ENCODE peak calls at places on chromosomes 1 and 21, in eight cellular contexts. M, F, O, Z, E, D, J and U are unnamed samples.

GRCh38 chr21:21187579-21187978 is 189.4 kb downstream of the NCAM2 start:
- DNase-seq in J (no peak), F (no peak), O (no peak), E (no peak), Z (no peak), M (no peak), D (no peak), U (no peak)

GRCh38 chr1:156743367-156744302 is 2.7 kb upstream of the MRPL24 start:
- DNase-seq in E (no peak), O (no peak), Z (no peak), D (no peak), F (no peak), M (no peak), J (no peak), U (no peak)

GRCh38 chr1:114458208-114458777 is 52.7 kb downstream of the TRIM33 start:
- DNase-seq in O (no peak), D (peak), Z (no peak), M (no peak), E (no peak), J (no peak), F (no peak), U (no peak)

GRCh38 chr1:164588388-164589341 is 29.7 kb downstream of the PBX1 start:
- DNase-seq in Z (no peak), F (peak), E (no peak), J (no peak), D (no peak), M (peak), O (peak), U (peak)

GRCh38 chr1:189429610-189430009 is 1048.1 kb downstream of the BRINP3 start:
- DNase-seq in Z (peak), M (peak), E (peak), F (peak), D (peak), O (peak), J (peak), U (peak)

GRCh38 chr1:18400347-18401102 is 80.2 kb upstream of the KLHDC7A start:
- DNase-seq in M (no peak), E (no peak), F (no peak), Z (no peak), D (no peak), O (no peak), J (no peak), U (no peak)

GRCh38 chr1:3174487-3175247 is 105.7 kb downstream of the PRDM16 start:
- DNase-seq in J (no peak), E (no peak), F (no peak), O (no peak), D (peak), Z (no peak), M (no peak), U (no peak)

GRCh38 chr1:164774413-164774812 is 215.4 kb downstream of the PBX1 start:
- DNase-seq in O (no peak), J (no peak), F (no peak), D (no peak), Z (no peak), E (no peak), M (no peak), U (no peak)

GRCh38 chr21:36910581-36911307 is 55.7 kb downstream of the HLCS start:
- DNase-seq in M (no peak), J (no peak), E (no peak), F (no peak), D (peak), O (peak), Z (no peak), U (no peak)

GRCh38 chr1:172599912-172600311 is 59.0 kb upstream of the FASLG start:
- DNase-seq in M (no peak), E (no peak), D (no peak), Z (no peak), O (no peak), J (no peak), F (no peak), U (no peak)

GRCh38 chr1:187696092-187696491 is 867.3 kb downstream of the PLA2G4A start:
- DNase-seq in E (no peak), D (peak), F (no peak), J (no peak), O (no peak), M (no peak), Z (no peak), U (no peak)

GRCh38 chr1:27321813-27322568 is at the start of gene TMEM222:
- DNase-seq in F (peak), D (peak), M (peak), O (peak), E (peak), J (peak), Z (peak), U (peak)

GRCh38 chr1:24987875-24988559 is 57.9 kb upstream of the RUNX3 start:
- DNase-seq in E (no peak), O (no peak), F (no peak), D (no peak), J (no peak), Z (no peak), M (no peak), U (no peak)

GRCh38 chr1:54575605-54576004 is 27.6 kb downstream of the ACOT11 start:
- DNase-seq in Z (no peak), M (no peak), D (no peak), J (no peak), O (no peak), E (no peak), F (no peak), U (no peak)

GRCh38 chr21:39474545-39474944 is 22.8 kb downstream of the SH3BGR start:
- DNase-seq in E (no peak), Z (no peak), D (no peak), O (no peak), M (no peak), J (no peak), F (no peak), U (no peak)
- TF ChIP-seq CTCF in E (no peak), Z (no peak), D (no peak), O (no peak), M (no peak), J (no peak), F (no peak), U (no peak)

GRCh38 chr1:198653815-198654413 is 15.1 kb downstream of the PTPRC start:
- DNase-seq in M (no peak), J (no peak), O (peak), E (no peak), Z (no peak), D (no peak), F (no peak), U (no peak)

GRCh38 chr1:198657550-198658064 is 18.8 kb downstream of the PTPRC start:
- DNase-seq in F (no peak), Z (peak), E (peak), J (no peak), D (peak), M (peak), O (no peak), U (no peak)

GRCh38 chr1:198651685-198652400 is 13.0 kb downstream of the PTPRC start:
- DNase-seq in M (no peak), D (no peak), F (no peak), Z (peak), E (no peak), O (no peak), J (no peak), U (no peak)

GRCh38 chr1:198656500-198656932 is 17.7 kb downstream of the PTPRC start:
- DNase-seq in Z (peak), F (no peak), E (no peak), J (no peak), M (peak), O (no peak), D (peak), U (peak)

DNA sequence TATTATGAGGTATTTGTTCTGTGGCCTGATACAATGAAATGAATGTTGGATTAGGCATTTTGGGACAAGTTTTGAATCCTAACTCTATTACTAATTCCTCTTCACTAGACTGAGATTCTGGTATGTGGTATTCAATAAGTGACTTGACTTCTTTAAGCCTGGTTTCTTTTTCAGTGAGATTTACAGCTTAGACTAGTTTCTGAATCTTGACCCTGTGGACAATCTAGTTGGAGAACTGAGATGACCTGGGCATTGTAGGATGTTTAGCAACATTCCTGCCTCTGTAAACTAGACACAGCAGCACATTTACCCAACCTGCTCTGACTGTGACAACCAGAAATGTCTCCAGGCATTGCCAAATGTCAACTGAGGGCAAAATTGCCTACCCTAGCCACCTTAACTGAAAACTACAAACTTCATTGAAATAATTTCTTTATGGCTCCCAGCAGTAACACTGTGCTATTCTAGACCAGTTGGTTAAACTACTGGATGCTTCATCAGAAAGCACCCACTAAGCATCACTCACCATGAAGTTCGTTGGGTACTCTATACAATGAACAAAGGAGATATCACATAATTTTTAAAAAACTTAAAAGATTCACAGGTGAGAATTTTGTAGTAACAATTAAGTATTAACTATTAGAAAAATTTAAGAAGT is 16.8 kb downstream of the PTPRC start:
- DNase-seq in M (no peak), Z (no peak), O (no peak), J (no peak), D (no peak), E (no peak), F (no peak), U (no peak)
- TF ChIP-seq EZH2phosphoT487 in M (no peak), Z (no peak), O (no peak), J (no peak), D (no peak), E (no peak), F (no peak), U (no peak)

DNA sequence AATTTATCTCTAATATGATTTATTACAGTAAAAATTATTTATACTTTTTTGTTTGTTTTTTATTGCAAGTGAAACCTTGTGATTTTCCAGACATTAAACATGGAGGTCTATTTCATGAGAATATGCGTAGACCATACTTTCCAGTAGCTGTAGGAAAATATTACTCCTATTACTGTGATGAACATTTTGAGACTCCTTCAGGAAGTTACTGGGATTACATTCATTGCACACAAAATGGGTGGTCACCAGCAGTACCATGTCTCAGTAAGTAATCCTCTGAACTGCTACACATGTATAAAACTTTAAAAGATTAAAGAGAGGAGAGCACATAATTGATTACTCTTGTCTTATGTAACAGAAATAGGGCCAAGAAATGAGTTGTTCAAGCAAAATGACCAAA is 4.5 kb downstream of the CFHR3 start:
- DNase-seq in M (no peak), E (no peak), F (no peak), D (no peak), Z (no peak), O (no peak), J (no peak), U (no peak)
- TF ChIP-seq CTCF in M (no peak), E (no peak), F (no peak), D (no peak), Z (peak), O (no peak), J (no peak), U (no peak)

GRCh38 chr1:74317663-74318062 is 82.5 kb downstream of the TNNI3K start:
- DNase-seq in J (no peak), M (no peak), O (no peak), Z (no peak), E (no peak), D (no peak), F (no peak), U (no peak)

GRCh38 chr1:74316302-74316701 is 81.1 kb downstream of the TNNI3K start:
- DNase-seq in E (no peak), O (no peak), Z (no peak), M (no peak), J (no peak), D (no peak), F (no peak), U (peak)

DNA sequence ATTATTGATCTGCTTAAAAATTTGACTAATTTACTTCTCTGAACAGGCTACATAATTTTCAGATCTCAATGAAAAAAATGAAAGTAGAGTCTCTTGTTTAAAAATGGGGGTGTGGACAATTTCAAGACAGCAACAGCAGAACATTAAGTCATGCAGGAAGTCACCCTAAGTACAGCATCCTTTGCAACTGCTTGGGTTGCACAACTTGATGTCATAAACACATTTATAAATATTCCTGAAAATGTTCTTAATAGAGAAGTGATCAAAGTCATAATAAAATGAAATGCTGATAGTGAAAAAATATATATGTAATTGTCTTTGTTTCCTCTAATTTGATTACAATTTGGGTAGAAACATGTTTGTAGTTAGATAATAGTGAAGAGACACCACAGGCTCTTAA is 79.3 kb downstream of the TNNI3K start:
- DNase-seq in O (no peak), J (no peak), M (no peak), Z (no peak), E (no peak), D (no peak), F (no peak), U (no peak)
- TF ChIP-seq EZH2phosphoT487 in O (no peak), J (no peak), M (no peak), Z (no peak), E (no peak), D (no peak), F (no peak), U (no peak)

DNA sequence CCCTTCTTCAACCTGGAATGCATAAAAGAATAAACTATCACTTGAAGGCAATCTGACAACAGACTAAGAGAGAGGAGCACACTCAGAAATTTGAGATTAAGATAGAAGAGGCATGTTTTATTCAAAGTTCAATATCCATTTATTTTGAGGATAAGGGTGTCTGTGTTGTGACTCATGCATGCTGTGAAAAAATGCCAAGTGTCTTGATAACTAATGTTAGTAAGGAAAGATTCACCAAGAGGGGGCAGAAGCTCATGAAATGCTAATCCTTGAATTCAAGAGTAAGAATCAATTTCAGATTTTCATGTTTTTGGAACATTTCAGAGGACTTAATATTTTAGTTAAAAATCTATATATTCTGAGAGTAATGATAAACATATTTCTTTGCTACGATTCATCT is 94.0 kb downstream of the IFI44 start:
- DNase-seq in F (no peak), D (peak), M (no peak), J (no peak), Z (no peak), O (no peak), E (no peak), U (no peak)
- TF ChIP-seq CTCF in F (no peak), D (no peak), M (no peak), J (no peak), Z (no peak), O (peak), E (no peak), U (no peak)

GRCh38 chr1:152047607-152047953 is 10.8 kb upstream of the S100A11 start:
- DNase-seq in E (no peak), M (no peak), D (peak), Z (peak), J (peak), O (no peak), F (no peak), U (no peak)
- TF ChIP-seq EZH2phosphoT487 in E (no peak), M (no peak), D (no peak), Z (no peak), J (no peak), O (no peak), F (no peak), U (no peak)

DNA sequence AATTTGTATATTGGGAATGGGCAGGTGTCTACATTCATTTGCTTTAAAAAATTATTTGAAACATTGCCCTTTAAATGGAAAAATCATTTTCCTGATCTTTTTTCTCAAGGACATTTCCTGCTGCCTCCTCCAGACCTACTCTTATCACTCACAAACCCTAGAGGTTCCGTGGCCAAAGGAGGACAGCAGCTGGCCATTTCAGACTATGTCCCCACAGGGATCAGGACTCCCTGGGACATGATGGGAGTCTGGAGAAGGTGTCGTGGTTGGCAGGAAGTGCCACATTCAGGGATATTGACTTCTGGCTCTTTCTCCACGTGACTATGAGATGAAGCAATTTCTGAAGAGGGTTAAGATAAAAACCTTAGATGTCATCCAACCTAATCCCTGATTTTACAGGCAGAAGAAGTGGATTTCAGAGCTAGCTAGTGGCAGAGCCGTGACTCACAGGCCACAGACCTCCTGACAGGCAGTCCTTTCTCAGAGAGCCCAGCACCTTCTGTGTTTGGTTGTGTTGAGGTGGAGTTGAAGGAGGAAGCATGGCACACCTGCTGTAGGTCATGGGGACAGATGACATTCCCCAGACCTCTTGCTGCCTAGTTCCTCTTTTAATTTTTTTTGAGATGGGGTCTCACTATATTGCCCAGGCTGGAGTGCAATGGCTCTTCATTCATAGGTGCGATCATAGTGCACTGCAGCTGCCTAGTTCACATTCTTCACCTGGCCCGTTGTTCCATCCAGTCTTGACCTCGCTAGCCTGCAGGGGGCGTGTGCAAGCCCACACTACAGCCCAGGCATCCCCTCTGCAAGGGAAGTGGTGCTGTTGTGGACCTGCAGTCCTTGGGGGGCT is 25.5 kb upstream of the IL10 start:
- DNase-seq in J (no peak), M (peak), E (no peak), F (peak), O (peak), D (peak), Z (peak), U (peak)
- TF ChIP-seq CTCF in J (peak), M (peak), E (peak), F (peak), O (peak), D (peak), Z (peak), U (peak)

GRCh38 chr1:221837886-221838285 is 96.0 kb upstream of the DUSP10 start:
- DNase-seq in J (no peak), Z (no peak), E (peak), F (no peak), O (no peak), D (no peak), M (no peak), U (no peak)

GRCh38 chr1:221839321-221839720 is 97.4 kb upstream of the DUSP10 start:
- DNase-seq in Z (no peak), M (no peak), F (no peak), D (no peak), J (no peak), O (no peak), E (peak), U (no peak)

GRCh38 chr1:221841291-221841982 is 99.5 kb upstream of the DUSP10 start:
- DNase-seq in E (no peak), Z (no peak), M (no peak), O (no peak), J (no peak), D (no peak), F (no peak), U (no peak)

GRCh38 chr1:221840511-221841243 is 98.8 kb upstream of the DUSP10 start:
- DNase-seq in E (no peak), D (no peak), Z (no peak), J (no peak), M (no peak), O (no peak), F (no peak), U (no peak)

GRCh38 chr1:221839794-221840395 is 98.0 kb upstream of the DUSP10 start:
- DNase-seq in F (no peak), E (peak), O (no peak), M (peak), D (peak), Z (no peak), J (peak), U (no peak)
- TF ChIP-seq EZH2phosphoT487 in F (no peak), E (no peak), O (no peak), M (no peak), D (no peak), Z (no peak), J (no peak), U (no peak)

DNA sequence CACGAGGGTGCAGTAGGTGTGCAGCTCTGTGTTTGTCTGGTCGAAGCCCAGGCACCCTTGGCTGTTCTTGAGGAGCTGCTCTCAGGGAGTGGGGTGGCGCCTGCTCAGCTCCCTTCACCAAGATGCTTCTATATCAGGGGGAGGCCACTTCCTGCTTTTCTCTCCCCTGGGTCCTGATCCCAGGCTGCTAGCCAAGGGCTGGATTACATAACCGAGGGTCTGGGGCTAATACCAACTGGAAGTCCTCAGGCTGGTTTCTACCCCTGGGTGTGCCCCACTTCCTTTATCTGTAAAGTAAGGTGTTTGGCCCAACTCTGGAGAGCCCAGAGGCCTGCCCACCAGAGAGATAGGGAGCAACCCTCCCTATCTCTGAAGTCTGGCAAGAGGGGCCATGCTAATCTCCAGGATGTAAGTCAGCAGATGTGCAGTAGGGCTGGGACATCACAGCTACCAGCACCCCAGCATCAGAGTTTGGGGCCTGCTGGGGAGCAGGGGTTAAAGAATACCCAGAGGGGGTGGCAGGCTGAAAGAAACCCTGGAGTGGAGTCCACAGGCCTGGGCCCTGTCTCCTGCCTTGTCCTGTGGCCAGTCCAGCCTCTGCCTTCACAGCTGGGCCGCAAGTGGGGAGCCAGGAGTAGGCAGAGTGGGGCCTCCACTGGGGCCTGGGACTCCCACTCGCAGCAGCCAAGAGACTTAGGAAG is 2.1 kb downstream of the SELENBP1 start:
- DNase-seq in D (no peak), Z (no peak), E (no peak), J (no peak), M (no peak), O (no peak), F (no peak), U (no peak)
- TF ChIP-seq CTCF in D (no peak), Z (no peak), E (no peak), J (no peak), M (no peak), O (no peak), F (no peak), U (no peak)